ENCODE peak calls at places on chromosome 22, in four cellular contexts. M, V, Y and W are unnamed samples.

GRCh38 chr22:49663823-49664222 is 163.8 kb downstream of the BRD1 start:
- DNase-seq in M (no peak), V (no peak), Y (no peak), W (peak; percentile 14)

GRCh38 chr22:22386602-22387385 is 121.7 kb downstream of the ZNF280B start:
- DNase-seq in M (no peak), V (no peak), Y (no peak), W (no peak)

GRCh38 chr22:35795476-35795875 is 77.8 kb downstream of the APOL5 start:
- DNase-seq in M (no peak), V (no peak), Y (no peak), W (no peak)

GRCh38 chr22:33568934-33569496 is 351.3 kb downstream of the LARGE1 start:
- DNase-seq in M (no peak), V (peak; percentile 41), Y (no peak), W (no peak)

GRCh38 chr22:26362471-26362870 is 66.6 kb upstream of the ASPHD2 start:
- DNase-seq in M (no peak), V (no peak), Y (no peak), W (no peak)

GRCh38 chr22:36365020-36365411 is 22.8 kb downstream of the MYH9 start:
- DNase-seq in M (peak; percentile 98), V (no peak), Y (peak; percentile 91), W (no peak)

GRCh38 chr22:28018461-28018927 is 99.4 kb upstream of the PITPNB start:
- DNase-seq in M (no peak), V (no peak), Y (no peak), W (no peak)

GRCh38 chr22:35540600-35541253 is at the start of gene RASD2:
- DNase-seq in M (no peak), V (peak; percentile 43), Y (peak; percentile 60), W (peak; percentile 65)

GRCh38 chr22:43955883-43956286 is 643 bp downstream of the SAMM50 start:
- DNase-seq in M (peak; percentile 13), V (peak; percentile 18), Y (no peak), W (no peak)

GRCh38 chr22:22408731-22409696 is 99.5 kb downstream of the ZNF280B start:
- DNase-seq in M (peak; percentile 9), V (peak; percentile 55), Y (peak; percentile 63), W (peak; percentile 57)

GRCh38 chr22:35622132-35622913 is 5.2 kb upstream of the MB start:
- DNase-seq in M (no peak), V (no peak), Y (peak; percentile 39), W (peak; percentile 84)

GRCh38 chr22:29031236-29031982 is 30.2 kb downstream of the C22orf31 start:
- DNase-seq in M (peak; percentile 95), V (no peak), Y (peak; percentile 90), W (peak; percentile 74)

GRCh38 chr22:32649515-32650200 is 151.8 kb upstream of the TIMP3 start:
- DNase-seq in M (peak; percentile 86), V (no peak), Y (peak; percentile 34), W (no peak)

GRCh38 chr22:29344137-29344536 is 28.6 kb upstream of the RASL10A start:
- DNase-seq in M (peak; percentile 29), V (no peak), Y (peak; percentile 61), W (no peak)

GRCh38 chr22:36461665-36462474 is 19.6 kb downstream of the TXN2 start:
- DNase-seq in M (peak; percentile 71), V (no peak), Y (peak; percentile 83), W (peak; percentile 81)

GRCh38 chr22:37566329-37566837 is 6.1 kb downstream of the CDC42EP1 start:
- DNase-seq in M (no peak), V (no peak), Y (no peak), W (peak; percentile 28)

GRCh38 chr22:47276219-47276843 is 513.9 kb downstream of the TBC1D22A start:
- DNase-seq in M (peak; percentile 56), V (no peak), Y (no peak), W (no peak)

GRCh38 chr22:41181349-41182241 is 23.5 kb upstream of the L3MBTL2 start:
- DNase-seq in M (no peak), V (no peak), Y (no peak), W (peak; percentile 48)

GRCh38 chr22:23251445-23252093 is 71.3 kb downstream of the BCR start:
- DNase-seq in M (no peak), V (no peak), Y (peak; percentile 70), W (no peak)

GRCh38 chr22:28989035-28989464 is 72.6 kb downstream of the C22orf31 start:
- DNase-seq in M (no peak), V (no peak), Y (no peak), W (peak; percentile 78)

GRCh38 chr22:50544746-50545253 is 899 bp upstream of the KLHDC7B start:
- DNase-seq in M (no peak), V (no peak), Y (peak; percentile 18), W (no peak)

GRCh38 chr22:20583471-20583922 is 76.1 kb downstream of the MED15 start:
- DNase-seq in M (no peak), V (peak; percentile 10), Y (no peak), W (peak; percentile 46)

GRCh38 chr22:48270731-48271130 is 1508.3 kb downstream of the TBC1D22A start:
- DNase-seq in M (no peak), V (peak; percentile 2), Y (no peak), W (no peak)

GRCh38 chr22:20424937-20425587 is 12.6 kb downstream of the SCARF2 start:
- DNase-seq in M (no peak), V (no peak), Y (peak; percentile 7), W (peak; percentile 96)

GRCh38 chr22:30694171-30694637 is 470 bp upstream of the OSBP2 start:
- DNase-seq in M (peak; percentile 43), V (peak; percentile 58), Y (peak; percentile 82), W (peak; percentile 76)

GRCh38 chr22:32286290-32286840 is 31.2 kb upstream of the SLC5A4 start:
- DNase-seq in M (no peak), V (no peak), Y (no peak), W (no peak)

GRCh38 chr22:35367331-35367886 is 13.5 kb upstream of the HMOX1 start:
- DNase-seq in M (peak; percentile 19), V (no peak), Y (peak; percentile 46), W (no peak)

GRCh38 chr22:24026056-24026455 is 15.0 kb downstream of the CABIN1 start:
- DNase-seq in M (no peak), V (no peak), Y (no peak), W (no peak)

GRCh38 chr22:29456211-29456671 is 17.9 kb downstream of the RFPL1 start:
- DNase-seq in M (no peak), V (no peak), Y (no peak), W (no peak)

GRCh38 chr22:30575011-30575671 is 676 bp upstream of the GAL3ST1 start:
- DNase-seq in M (peak; percentile 75), V (no peak), Y (peak; percentile 36), W (peak; percentile 53)

GRCh38 chr22:27115816-27116256 is 458.4 kb downstream of the MIAT start:
- DNase-seq in M (no peak), V (no peak), Y (peak; percentile 67), W (no peak)

GRCh38 chr22:32317524-32317923 is 40.1 kb upstream of the RFPL3 start:
- DNase-seq in M (no peak), V (no peak), Y (no peak), W (no peak)

GRCh38 chr22:35454416-35455054 is 54.6 kb downstream of the MCM5 start:
- DNase-seq in M (peak; percentile 28), V (no peak), Y (no peak), W (no peak)

GRCh38 chr22:20566420-20567260 is 59.2 kb downstream of the MED15 start:
- DNase-seq in M (peak; percentile 95), V (no peak), Y (peak; percentile 46), W (no peak)

GRCh38 chr22:35400335-35400680 is 368 bp downstream of the MCM5 start:
- DNase-seq in M (no peak), V (peak; percentile 40), Y (no peak), W (no peak)

GRCh38 chr22:26709617-26710390 is 52.4 kb downstream of the MIAT start:
- DNase-seq in M (peak; percentile 69), V (no peak), Y (no peak), W (no peak)

GRCh38 chr22:30031764-30032468 is 48.3 kb upstream of the HORMAD2 start:
- DNase-seq in M (no peak), V (no peak), Y (no peak), W (no peak)

GRCh38 chr22:50600967-50601668 is 525 bp downstream of the MAPK8IP2 start:
- DNase-seq in M (no peak), V (no peak), Y (no peak), W (no peak)

GRCh38 chr22:41683616-41684015 is 5.1 kb downstream of the SNU13 start:
- DNase-seq in M (no peak), V (no peak), Y (no peak), W (no peak)

DNA sequence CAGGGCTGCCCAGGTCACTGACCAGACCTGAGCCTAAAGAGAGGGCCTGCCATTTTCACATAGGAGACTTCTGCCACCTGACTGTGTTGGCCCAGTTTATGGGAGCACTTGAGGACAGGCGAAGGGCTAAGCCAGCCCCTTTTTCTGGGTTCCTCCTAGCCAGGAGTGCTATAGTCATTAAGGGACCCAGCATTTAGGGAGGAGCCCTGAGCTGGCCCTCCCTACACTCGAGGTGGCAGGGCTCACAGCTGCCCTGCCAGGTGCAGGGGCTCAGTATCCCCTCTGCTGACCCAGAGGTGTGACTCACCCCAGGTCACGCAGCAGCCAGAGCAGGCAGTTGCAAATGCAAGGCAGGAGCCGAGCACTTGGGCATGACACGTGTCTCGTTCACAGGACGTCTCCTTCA is 86.3 kb upstream of the CRYBB3 start:
- DNase-seq in M (no peak), V (no peak), Y (peak; percentile 22), W (no peak)
- H4K20me1 ChIP-seq in M (no peaks in the 10 kb centered on the region), V (no peaks in the 10 kb centered on the region), Y (no peaks in the 10 kb centered on the region), W (peaks cover 2% of the 10 kb centered on the region)

GRCh38 chr22:38865201-38866023 is 6.6 kb downstream of the CBX6 start:
- DNase-seq in M (no peak), V (no peak), Y (peak; percentile 5), W (peak; percentile 27)
- H4K20me1 ChIP-seq in M (peaks cover 2% of the 10 kb centered on the region), V (peaks cover 29% of the 10 kb centered on the region), Y (peaks cover 60% of the 10 kb centered on the region), W (no peaks in the 10 kb centered on the region)

GRCh38 chr22:42926768-42927167 is 69.7 kb upstream of the ARFGAP3 start:
- DNase-seq in M (no peak), V (no peak), Y (no peak), W (no peak)
- H4K20me1 ChIP-seq in M (no peaks in the 10 kb centered on the region), V (no peaks in the 10 kb centered on the region), Y (peaks cover 41% of the 10 kb centered on the region), W (no peaks in the 10 kb centered on the region)

GRCh38 chr22:19422440-19423301 is 8.9 kb downstream of the HIRA start:
- DNase-seq in M (no peak), V (no peak), Y (no peak), W (no peak)

GRCh38 chr22:19420321-19420720 is 11.2 kb downstream of the HIRA start:
- DNase-seq in M (no peak), V (no peak), Y (no peak), W (no peak)

GRCh38 chr22:19419464-19420178 is 11.9 kb downstream of the HIRA start:
- DNase-seq in M (no peak), V (peak; percentile 95), Y (no peak), W (no peak)

GRCh38 chr22:19419086-19419463 is 12.5 kb downstream of the HIRA start:
- DNase-seq in M (no peak), V (peak; percentile 72), Y (no peak), W (no peak)

DNA sequence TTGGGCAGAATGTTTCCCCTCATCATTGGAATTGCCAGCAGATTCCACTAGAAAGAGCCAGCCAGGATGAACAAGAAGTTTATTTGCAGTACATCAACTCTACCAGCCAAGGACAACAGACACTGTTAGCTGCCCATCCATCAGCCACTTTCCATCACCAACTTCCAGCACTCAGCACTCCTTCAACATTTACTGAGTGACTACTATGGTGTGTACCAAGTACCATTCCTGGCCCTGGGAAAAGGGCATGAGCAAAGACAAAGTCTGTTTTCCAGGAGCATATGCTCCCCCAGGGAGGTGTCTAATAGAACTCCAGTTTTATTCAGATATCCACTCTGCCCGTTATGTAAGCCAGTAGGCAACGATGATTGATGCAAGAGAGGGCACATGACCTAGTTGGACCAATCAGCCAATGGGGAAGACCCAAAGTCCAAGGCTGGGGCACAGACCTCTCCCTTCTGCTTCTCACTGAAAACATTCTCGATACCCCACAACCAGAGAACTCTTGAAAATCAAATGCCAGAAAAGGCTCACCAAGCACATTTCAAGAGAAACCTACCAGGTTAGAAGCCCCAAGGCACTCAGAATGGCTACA is 7.5 kb downstream of the HIRA start:
- DNase-seq in M (no peak), V (no peak), Y (no peak), W (no peak)
- H4K20me1 ChIP-seq in M (peaks cover 2% of the 10 kb centered on the region), V (peaks cover 24% of the 10 kb centered on the region), Y (peaks cover 80% of the 10 kb centered on the region), W (no peaks in the 10 kb centered on the region)